ENCODE peak calls at places on chromosomes 2 and 18, in four cellular contexts. B is AML-193, H is transverse colon, U is ovary. K is an unnamed sample.

GRCh38 chr2:141021109-141021508 is 1109.7 kb downstream of the LRP1B start:
- DNase-seq in B (no peak), H (no peak), U (no peak), K (no peak)

GRCh38 chr2:207148025-207148424 is 17.7 kb downstream of the KLF7 start:
- DNase-seq in B (no peak), H (no peak), U (no peak), K (no peak)

GRCh38 chr18:12998332-12999060 is 7.3 kb downstream of the CEP192 start:
- DNase-seq in B (no peak), H (no peak), U (no peak), K (no peak)

GRCh38 chr2:64854773-64855237 is 134.4 kb upstream of the SLC1A4 start:
- DNase-seq in B (peak; percentile 61), H (no peak), U (no peak), K (no peak)

GRCh38 chr2:71976685-71977084 is 171.0 kb downstream of the CYP26B1 start:
- DNase-seq in B (no peak), H (no peak), U (no peak), K (no peak)

GRCh38 chr2:126678278-126679073 is 22.5 kb downstream of the GYPC start:
- DNase-seq in B (no peak), H (no peak), U (no peak), K (no peak)

GRCh38 chr2:240594511-240595380 is 8.2 kb downstream of the CAPN10 start:
- DNase-seq in B (no peak), H (peak; percentile 4), U (peak; percentile 66), K (no peak)

GRCh38 chr2:51534176-51534575 is 502.2 kb upstream of the NRXN1 start:
- DNase-seq in B (no peak), H (no peak), U (no peak), K (no peak)

GRCh38 chr18:75247041-75247551 is 36.5 kb downstream of the TSHZ1 start:
- DNase-seq in B (peak; percentile 64), H (no peak), U (no peak), K (no peak)

GRCh38 chr2:105418527-105418926 is 19.7 kb upstream of the FHL2 start:
- DNase-seq in B (no peak), H (no peak), U (no peak), K (no peak)

GRCh38 chr2:214781226-214781625 is 28.3 kb downstream of the BARD1 start:
- DNase-seq in B (no peak), H (no peak), U (no peak), K (no peak)

GRCh38 chr18:3511980-3512379 is 62.0 kb downstream of the TGIF1 start:
- DNase-seq in B (peak; percentile 88), H (no peak), U (no peak), K (no peak)

GRCh38 chr18:46624127-46624526 is 32.9 kb downstream of the LOXHD1 start:
- DNase-seq in B (no peak), H (no peak), U (no peak), K (no peak)

GRCh38 chr2:108974674-108975073 is 14.3 kb downstream of the EDAR start:
- DNase-seq in B (no peak), H (no peak), U (no peak), K (no peak)

GRCh38 chr2:174171686-174172445 is 76.5 kb downstream of the OLA1 start:
- DNase-seq in B (no peak), H (no peak), U (no peak), K (no peak)

GRCh38 chr2:239831272-239831731 is 193.8 kb downstream of the NDUFA10 start:
- DNase-seq in B (no peak), H (no peak), U (no peak), K (peak; percentile 16)

GRCh38 chr2:64204006-64204632 is 59.9 kb upstream of the PELI1 start:
- DNase-seq in B (peak; percentile 7), H (peak; percentile 25), U (peak; percentile 22), K (peak; percentile 37)

GRCh38 chr2:96092896-96093295 is 23.5 kb downstream of the ADRA2B start:
- DNase-seq in B (peak; percentile 26), H (peak; percentile 6), U (no peak), K (peak; percentile 10)

GRCh38 chr2:37343537-37344434 is 644 bp upstream of the QPCT start:
- DNase-seq in B (no peak), H (no peak), U (no peak), K (no peak)

GRCh38 chr2:102737435-102737834 is 24.4 kb upstream of the TMEM182 start:
- DNase-seq in B (no peak), H (no peak), U (no peak), K (no peak)

GRCh38 chr2:207473203-207473865 is 56.4 kb upstream of the CREB1 start:
- DNase-seq in B (peak; percentile 66), H (no peak), U (peak; percentile 35), K (no peak)

GRCh38 chr2:126399001-126399400 is 257.0 kb upstream of the GYPC start:
- DNase-seq in B (peak; percentile 2), H (no peak), U (no peak), K (no peak)

K was measured in colonic mucosa.